ENCODE peak calls at places on chromosomes 13 and 19, in eight cellular contexts. N is GDM1, M is T-cell, P is mesenchymal stem cell, A is occipital lobe, U is Caco-2, S is H54, J is AG08396. D is an unnamed sample.

GRCh38 chr13:92136449-92137180 is 738.2 kb downstream of the GPC5 start:
- DNase-seq in N (no peak), M (no peak), P (peak), A (no peak), U (no peak), S (no peak), J (no peak), D (no peak)

GRCh38 chr19:42189133-42189532 is 28.3 kb downstream of the DEDD2 start:
- DNase-seq in N (no peak), M (no peak), P (no peak), A (no peak), U (no peak), S (no peak), J (no peak), D (no peak)

GRCh38 chr19:38362076-38362945 is 12.1 kb upstream of the PSMD8 start:
- DNase-seq in N (peak), M (peak), P (peak), A (no peak), U (peak), S (peak), J (peak), D (peak)

GRCh38 chr19:1243768-1244692 is 2.5 kb downstream of the ATP5F1D start:
- DNase-seq in N (peak), M (peak), P (peak), A (peak), U (peak), S (peak), J (peak), D (peak)

GRCh38 chr13:112066624-112067004 is 335 bp upstream of the SOX1 start:
- DNase-seq in N (no peak), M (peak), P (peak), A (peak), U (peak), S (no peak), J (no peak), D (no peak)

GRCh38 chr13:42760949-42761348 is 20.4 kb upstream of the FAM216B start:
- DNase-seq in N (no peak), M (no peak), P (no peak), A (no peak), U (no peak), S (no peak), J (no peak), D (no peak)

GRCh38 chr13:112067871-112068305 is 939 bp downstream of the SOX1 start:
- DNase-seq in N (no peak), M (no peak), P (no peak), A (no peak), U (no peak), S (no peak), J (no peak), D (no peak)

GRCh38 chr19:29961311-29961710 is 19.3 kb downstream of the URI1 start:
- DNase-seq in N (no peak), M (no peak), P (no peak), A (no peak), U (no peak), S (no peak), J (no peak), D (no peak)

GRCh38 chr13:75430618-75431209 is 51.3 kb downstream of the TBC1D4 start:
- DNase-seq in N (no peak), M (no peak), P (no peak), A (no peak), U (no peak), S (no peak), J (no peak), D (no peak)

GRCh38 chr13:20258208-20258962 is 26.3 kb upstream of the GJB6 start:
- DNase-seq in N (no peak), M (no peak), P (no peak), A (no peak), U (no peak), S (no peak), J (no peak), D (no peak)

GRCh38 chr19:49331616-49332055 is 3.6 kb upstream of the CD37 start:
- DNase-seq in N (peak), M (peak), P (peak), A (no peak), U (peak), S (peak), J (peak), D (no peak)

GRCh38 chr19:13830761-13831481 is 35.7 kb downstream of the ZSWIM4 start:
- DNase-seq in N (no peak), M (no peak), P (peak), A (no peak), U (no peak), S (no peak), J (no peak), D (peak)

GRCh38 chr13:35953537-35954206 is 177.5 kb downstream of the DCLK1 start:
- DNase-seq in N (no peak), M (no peak), P (peak), A (peak), U (peak), S (peak), J (peak), D (peak)

GRCh38 chr13:87089391-87089790 is 581.8 kb upstream of the SLITRK5 start:
- DNase-seq in N (no peak), M (no peak), P (peak), A (no peak), U (no peak), S (peak), J (peak), D (peak)

GRCh38 chr19:55586976-55587668 is 6.5 kb upstream of the ZNF579 start:
- DNase-seq in N (peak), M (peak), P (peak), A (peak), U (peak), S (peak), J (peak), D (peak)

GRCh38 chr13:25292301-25292700 is 5.0 kb upstream of the MTMR6 start:
- DNase-seq in N (peak), M (no peak), P (peak), A (no peak), U (no peak), S (no peak), J (peak), D (no peak)

GRCh38 chr19:33375760-33376159 is 2.3 kb downstream of the CEBPG start:
- DNase-seq in N (no peak), M (no peak), P (peak), A (no peak), U (peak), S (peak), J (no peak), D (no peak)

GRCh38 chr19:30887042-30887441 is 462.2 kb downstream of the TSHZ3 start:
- DNase-seq in N (no peak), M (no peak), P (no peak), A (no peak), U (no peak), S (no peak), J (no peak), D (no peak)

D was measured in trophoblast cell.